ENCODE peak calls at places on chromosome 12, in seven cellular contexts. One of them, this sample, is unnamed.

GRCh38 chr12:11202811-11203210 is 16.1 kb upstream of the TAS2R42 start:
- DNase-seq in choroid plexus epithelial cell: peak; percentile 14
- DNase-seq in CD8-positive, alpha-beta T cell: no peak
- DNase-seq in left lung: no peak
- DNase-seq in tibial nerve: no peak
- DNase-seq in fibroblast of pulmonary artery: peak; percentile 11
- DNase-seq in BE2C: no peak
- DNase-seq in this sample: no peak

GRCh38 chr12:110367209-110367864 is 36.2 kb downstream of the ANAPC7 start:
- DNase-seq in choroid plexus epithelial cell: peak; percentile 47
- DNase-seq in left lung: no peak
- DNase-seq in tibial nerve: no peak
- DNase-seq in CD8-positive, alpha-beta T cell: no peak
- DNase-seq in BE2C: no peak
- DNase-seq in fibroblast of pulmonary artery: peak; percentile 18
- DNase-seq in this sample: no peak

GRCh38 chr12:14367097-14367661 is 1.7 kb downstream of the ATF7IP start:
- DNase-seq in tibial nerve: no peak
- DNase-seq in left lung: no peak
- DNase-seq in choroid plexus epithelial cell: peak; percentile 81
- DNase-seq in BE2C: no peak
- DNase-seq in CD8-positive, alpha-beta T cell: no peak
- DNase-seq in fibroblast of pulmonary artery: peak; percentile 79
- DNase-seq in this sample: no peak

GRCh38 chr12:28286352-28286751 is 96.1 kb downstream of the CCDC91 start:
- DNase-seq in left lung: no peak
- DNase-seq in CD8-positive, alpha-beta T cell: no peak
- DNase-seq in fibroblast of pulmonary artery: no peak
- DNase-seq in choroid plexus epithelial cell: no peak
- DNase-seq in BE2C: no peak
- DNase-seq in tibial nerve: no peak
- DNase-seq in this sample: no peak

GRCh38 chr12:108642269-108642870 is 8.7 kb upstream of the SELPLG start:
- DNase-seq in fibroblast of pulmonary artery: no peak
- DNase-seq in CD8-positive, alpha-beta T cell: no peak
- DNase-seq in BE2C: no peak
- DNase-seq in choroid plexus epithelial cell: no peak
- DNase-seq in tibial nerve: no peak
- DNase-seq in left lung: no peak
- DNase-seq in this sample: no peak

GRCh38 chr12:103715494-103715893 is 125.5 kb downstream of the NT5DC3 start:
- DNase-seq in choroid plexus epithelial cell: no peak
- DNase-seq in tibial nerve: no peak
- DNase-seq in BE2C: no peak
- DNase-seq in CD8-positive, alpha-beta T cell: no peak
- DNase-seq in fibroblast of pulmonary artery: no peak
- DNase-seq in left lung: no peak
- DNase-seq in this sample: no peak

GRCh38 chr12:31629756-31630732 is 29.4 kb upstream of the ETFBKMT start:
- DNase-seq in tibial nerve: no peak
- DNase-seq in BE2C: no peak
- DNase-seq in CD8-positive, alpha-beta T cell: no peak
- DNase-seq in left lung: no peak
- DNase-seq in choroid plexus epithelial cell: peak; percentile 82
- DNase-seq in fibroblast of pulmonary artery: peak; percentile 79
- DNase-seq in this sample: no peak

GRCh38 chr12:124435806-124436345 is 131.5 kb downstream of the NCOR2 start:
- DNase-seq in fibroblast of pulmonary artery: no peak
- DNase-seq in left lung: peak; percentile 71
- DNase-seq in choroid plexus epithelial cell: no peak
- DNase-seq in tibial nerve: no peak
- DNase-seq in CD8-positive, alpha-beta T cell: no peak
- DNase-seq in BE2C: no peak
- DNase-seq in this sample: no peak

GRCh38 chr12:18361431-18361830 is 100.1 kb downstream of the PIK3C2G start:
- DNase-seq in fibroblast of pulmonary artery: no peak
- DNase-seq in choroid plexus epithelial cell: peak; percentile 16
- DNase-seq in left lung: no peak
- DNase-seq in CD8-positive, alpha-beta T cell: no peak
- DNase-seq in tibial nerve: no peak
- DNase-seq in BE2C: no peak
- DNase-seq in this sample: no peak

GRCh38 chr12:90621927-90622326 is 333.0 kb downstream of the CCER1 start:
- DNase-seq in left lung: no peak
- DNase-seq in fibroblast of pulmonary artery: peak; percentile 51
- DNase-seq in CD8-positive, alpha-beta T cell: no peak
- DNase-seq in tibial nerve: no peak
- DNase-seq in BE2C: no peak
- DNase-seq in choroid plexus epithelial cell: peak; percentile 63
- DNase-seq in this sample: no peak

GRCh38 chr12:90280033-90280432 is 571.4 kb upstream of the ATP2B1 start:
- DNase-seq in choroid plexus epithelial cell: peak; percentile 44
- DNase-seq in left lung: no peak
- DNase-seq in BE2C: no peak
- DNase-seq in CD8-positive, alpha-beta T cell: no peak
- DNase-seq in fibroblast of pulmonary artery: peak; percentile 46
- DNase-seq in tibial nerve: no peak
- DNase-seq in this sample: no peak

GRCh38 chr12:60072911-60073310 is 477.1 kb downstream of the SLC16A7 start:
- DNase-seq in choroid plexus epithelial cell: peak; percentile 41
- DNase-seq in tibial nerve: no peak
- DNase-seq in fibroblast of pulmonary artery: peak; percentile 6
- DNase-seq in BE2C: no peak
- DNase-seq in CD8-positive, alpha-beta T cell: no peak
- DNase-seq in left lung: no peak
- DNase-seq in this sample: no peak

GRCh38 chr12:88108021-88108420 is 33.9 kb downstream of the CEP290 start:
- DNase-seq in fibroblast of pulmonary artery: peak; percentile 46
- DNase-seq in choroid plexus epithelial cell: peak; percentile 66
- DNase-seq in tibial nerve: no peak
- DNase-seq in left lung: no peak
- DNase-seq in CD8-positive, alpha-beta T cell: no peak
- DNase-seq in BE2C: no peak
- DNase-seq in this sample: no peak

GRCh38 chr12:130706885-130707570 is 9.1 kb downstream of the RIMBP2 start:
- DNase-seq in CD8-positive, alpha-beta T cell: no peak
- DNase-seq in BE2C: no peak
- DNase-seq in tibial nerve: no peak
- DNase-seq in choroid plexus epithelial cell: no peak
- DNase-seq in left lung: no peak
- DNase-seq in fibroblast of pulmonary artery: no peak
- DNase-seq in this sample: no peak

GRCh38 chr12:100504820-100505219 is 31.2 kb downstream of the NR1H4 start:
- DNase-seq in fibroblast of pulmonary artery: no peak
- DNase-seq in tibial nerve: no peak
- DNase-seq in CD8-positive, alpha-beta T cell: no peak
- DNase-seq in left lung: no peak
- DNase-seq in BE2C: no peak
- DNase-seq in choroid plexus epithelial cell: peak; percentile 11
- DNase-seq in this sample: peak; percentile 76

GRCh38 chr12:124753230-124753595 is 110.5 kb downstream of the SCARB1 start:
- DNase-seq in BE2C: no peak
- DNase-seq in fibroblast of pulmonary artery: no peak
- DNase-seq in tibial nerve: no peak
- DNase-seq in left lung: no peak
- DNase-seq in choroid plexus epithelial cell: no peak
- DNase-seq in CD8-positive, alpha-beta T cell: no peak
- DNase-seq in this sample: no peak

GRCh38 chr12:64598831-64599230 is 11.5 kb upstream of the RASSF3 start:
- DNase-seq in tibial nerve: no peak
- DNase-seq in choroid plexus epithelial cell: no peak
- DNase-seq in left lung: no peak
- DNase-seq in BE2C: no peak
- DNase-seq in CD8-positive, alpha-beta T cell: no peak
- DNase-seq in fibroblast of pulmonary artery: no peak
- DNase-seq in this sample: no peak

GRCh38 chr12:57164966-57165365 is 17.5 kb upstream of the LRP1-AS start:
- DNase-seq in fibroblast of pulmonary artery: peak; percentile 63
- DNase-seq in CD8-positive, alpha-beta T cell: no peak
- DNase-seq in tibial nerve: no peak
- DNase-seq in left lung: no peak
- DNase-seq in choroid plexus epithelial cell: peak; percentile 40
- DNase-seq in BE2C: peak; percentile 44
- DNase-seq in this sample: no peak

GRCh38 chr12:45637706-45638105 is 91.8 kb upstream of the ARID2 start:
- DNase-seq in BE2C: no peak
- DNase-seq in fibroblast of pulmonary artery: peak; percentile 80
- DNase-seq in choroid plexus epithelial cell: peak; percentile 84
- DNase-seq in CD8-positive, alpha-beta T cell: no peak
- DNase-seq in left lung: no peak
- DNase-seq in tibial nerve: no peak
- DNase-seq in this sample: no peak

GRCh38 chr12:85575115-85576096 is 260.8 kb downstream of the RASSF9 start:
- DNase-seq in left lung: no peak
- DNase-seq in fibroblast of pulmonary artery: peak; percentile 83
- DNase-seq in tibial nerve: peak; percentile 72
- DNase-seq in choroid plexus epithelial cell: peak; percentile 86
- DNase-seq in CD8-positive, alpha-beta T cell: no peak
- DNase-seq in BE2C: peak; percentile 51
- DNase-seq in this sample: peak; percentile 4

GRCh38 chr12:130307859-130308258 is 29.8 kb upstream of the PIWIL1 start:
- DNase-seq in choroid plexus epithelial cell: no peak
- DNase-seq in CD8-positive, alpha-beta T cell: no peak
- DNase-seq in tibial nerve: no peak
- DNase-seq in left lung: no peak
- DNase-seq in fibroblast of pulmonary artery: no peak
- DNase-seq in BE2C: no peak
- DNase-seq in this sample: no peak

GRCh38 chr12:89208661-89209096 is 143.6 kb downstream of the DUSP6 start:
- DNase-seq in BE2C: no peak
- DNase-seq in choroid plexus epithelial cell: peak; percentile 76
- DNase-seq in tibial nerve: no peak
- DNase-seq in CD8-positive, alpha-beta T cell: no peak
- DNase-seq in left lung: no peak
- DNase-seq in fibroblast of pulmonary artery: peak; percentile 47
- DNase-seq in this sample: no peak

GRCh38 chr12:113514602-113515001 is 42.9 kb upstream of the LHX5 start:
- DNase-seq in choroid plexus epithelial cell: no peak
- DNase-seq in CD8-positive, alpha-beta T cell: no peak
- DNase-seq in tibial nerve: no peak
- DNase-seq in fibroblast of pulmonary artery: no peak
- DNase-seq in left lung: no peak
- DNase-seq in BE2C: no peak
- DNase-seq in this sample: no peak

GRCh38 chr12:13005649-13006048 is 5.6 kb upstream of the HEBP1 start:
- DNase-seq in BE2C: no peak
- DNase-seq in fibroblast of pulmonary artery: no peak
- DNase-seq in tibial nerve: no peak
- DNase-seq in left lung: no peak
- DNase-seq in choroid plexus epithelial cell: no peak
- DNase-seq in CD8-positive, alpha-beta T cell: no peak
- DNase-seq in this sample: no peak

GRCh38 chr12:402127-402456 is 648 bp downstream of the CCDC77 start:
- DNase-seq in CD8-positive, alpha-beta T cell: no peak
- DNase-seq in fibroblast of pulmonary artery: peak; percentile 49
- DNase-seq in choroid plexus epithelial cell: peak; percentile 65
- DNase-seq in left lung: no peak
- DNase-seq in BE2C: peak; percentile 42
- DNase-seq in tibial nerve: no peak
- DNase-seq in this sample: no peak
- TF ChIP-seq CTCF in CD8-positive, alpha-beta T cell: no peak
- TF ChIP-seq CTCF in fibroblast of pulmonary artery: peak; percentile 48
- TF ChIP-seq CTCF in choroid plexus epithelial cell: peak; percentile 57
- TF ChIP-seq CTCF in left lung: no peak
- TF ChIP-seq CTCF in BE2C: peak; percentile 41
- TF ChIP-seq CTCF in tibial nerve: no peak
- TF ChIP-seq CTCF in this sample: peak; percentile 38

DNA sequence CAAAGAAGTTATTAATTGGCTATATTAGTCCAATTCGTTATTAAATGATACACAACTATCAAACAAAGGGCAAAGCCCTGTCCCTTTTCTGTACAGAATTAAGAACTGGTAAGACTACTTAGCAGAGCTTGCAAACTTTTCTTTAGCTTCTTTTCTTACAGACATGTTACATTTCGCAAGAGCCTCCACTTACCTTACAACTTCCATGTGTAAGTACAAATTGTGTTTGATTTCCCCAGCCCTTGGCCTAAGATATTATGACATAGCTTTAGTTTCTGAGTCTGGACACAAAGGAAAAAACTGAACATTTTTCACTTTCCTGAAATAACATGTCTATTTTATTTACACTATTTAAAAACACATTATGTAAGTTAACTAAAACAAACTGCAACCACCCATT is 1.7 kb downstream of the ATF7 start:
- DNase-seq in BE2C: no peak
- DNase-seq in CD8-positive, alpha-beta T cell: no peak
- DNase-seq in fibroblast of pulmonary artery: peak; percentile 44
- DNase-seq in left lung: no peak
- DNase-seq in choroid plexus epithelial cell: peak; percentile 61
- DNase-seq in tibial nerve: no peak
- DNase-seq in this sample: no peak
- H3K4me3 ChIP-seq in BE2C: no peak overlapping the region
- H3K4me3 ChIP-seq in CD8-positive, alpha-beta T cell: no peak overlapping the region
- H3K4me3 ChIP-seq in fibroblast of pulmonary artery: peak overlapping the region; percentile 92
- H3K4me3 ChIP-seq in left lung: peak overlapping the region; percentile 47
- H3K4me3 ChIP-seq in choroid plexus epithelial cell: peak overlapping the region; percentile 83
- H3K4me3 ChIP-seq in tibial nerve: peak overlapping the region; percentile 66
- H3K4me3 ChIP-seq in this sample: peak overlapping the region; percentile 69

DNA sequence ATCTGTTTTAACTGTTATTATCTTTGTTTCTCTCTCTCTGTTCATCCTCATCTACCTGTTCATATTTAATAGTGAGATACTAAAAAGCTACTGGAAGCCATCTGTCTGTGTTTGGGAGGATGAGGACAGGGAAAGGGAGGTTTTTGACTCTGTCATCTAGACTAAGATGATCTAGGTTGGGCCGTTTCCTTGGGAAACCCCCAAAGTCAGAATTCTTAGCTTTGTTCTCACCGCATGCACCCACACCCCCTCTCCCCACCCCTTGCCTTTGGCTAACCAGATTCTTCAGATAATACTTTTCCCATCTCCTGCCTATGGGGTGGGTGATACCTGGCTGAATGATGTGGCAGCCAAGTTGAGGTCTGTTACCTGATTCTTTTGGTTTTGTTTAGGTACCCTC is 73.0 kb downstream of the PRICKLE1 start:
- DNase-seq in fibroblast of pulmonary artery: no peak
- DNase-seq in choroid plexus epithelial cell: no peak
- DNase-seq in left lung: no peak
- DNase-seq in tibial nerve: no peak
- DNase-seq in BE2C: no peak
- DNase-seq in CD8-positive, alpha-beta T cell: no peak
- DNase-seq in this sample: no peak
- TF ChIP-seq CTCF in fibroblast of pulmonary artery: no peak
- TF ChIP-seq CTCF in choroid plexus epithelial cell: no peak
- TF ChIP-seq CTCF in left lung: no peak
- TF ChIP-seq CTCF in tibial nerve: no peak
- TF ChIP-seq CTCF in BE2C: no peak
- TF ChIP-seq CTCF in CD8-positive, alpha-beta T cell: no peak
- TF ChIP-seq CTCF in this sample: no peak

DNA sequence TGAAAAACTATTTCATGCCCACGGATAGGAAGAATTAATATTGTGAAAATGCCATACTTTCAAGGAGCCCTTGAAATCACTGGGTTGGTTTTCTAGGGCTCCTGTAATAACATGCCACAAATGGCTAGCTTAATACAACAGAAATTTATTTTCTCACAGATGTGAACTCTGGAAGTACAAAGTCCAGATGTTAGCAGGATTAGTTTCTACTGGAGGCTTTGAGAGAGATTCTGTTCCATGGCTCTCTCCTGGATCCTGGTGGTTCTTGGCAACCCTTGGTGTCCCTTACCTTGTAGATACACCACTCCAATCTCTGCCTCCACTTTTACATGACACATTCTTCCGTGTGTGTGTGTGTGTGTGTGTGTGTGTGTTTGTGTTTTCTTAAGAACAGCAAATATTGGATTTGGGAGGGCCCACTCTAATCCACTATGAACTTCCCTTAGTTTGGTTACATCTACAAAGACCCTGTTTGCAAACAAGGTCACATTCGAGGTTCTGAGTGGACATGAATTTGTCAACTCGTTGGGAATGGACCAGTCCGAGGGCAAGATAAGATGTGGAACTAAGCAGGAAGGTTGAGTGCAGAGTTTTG is 381.1 kb downstream of the IPO8 start:
- DNase-seq in choroid plexus epithelial cell: no peak
- DNase-seq in BE2C: no peak
- DNase-seq in left lung: no peak
- DNase-seq in tibial nerve: no peak
- DNase-seq in CD8-positive, alpha-beta T cell: no peak
- DNase-seq in fibroblast of pulmonary artery: no peak
- DNase-seq in this sample: no peak
- H3K4me3 ChIP-seq in choroid plexus epithelial cell: no peak overlapping the region
- H3K4me3 ChIP-seq in BE2C: no peak overlapping the region
- H3K4me3 ChIP-seq in left lung: no peak overlapping the region
- H3K4me3 ChIP-seq in tibial nerve: no peak overlapping the region
- H3K4me3 ChIP-seq in CD8-positive, alpha-beta T cell: no peak overlapping the region
- H3K4me3 ChIP-seq in fibroblast of pulmonary artery: no peak overlapping the region
- H3K4me3 ChIP-seq in this sample: no peak overlapping the region